ENCODE peak calls at places on chromosomes 7 and 10, in four cellular contexts. One of them, this sample, is unnamed.
A peak's percentile ranks its signal among the peaks of the same experiment; 100 is the strongest.

GRCh38 chr7:80783688-80784327 is 135.0 kb downstream of the SEMA3C start:
- DNase-seq in pancreas: no peak
- DNase-seq in fibroblast of the aortic adventitia: peak; percentile 52
- DNase-seq in iPS DF 6.9: no peak
- DNase-seq in this sample: peak; percentile 70

GRCh38 chr7:149824301-149824741 is 13.9 kb upstream of the ZNF862 start:
- DNase-seq in pancreas: peak; percentile 54
- DNase-seq in fibroblast of the aortic adventitia: no peak
- DNase-seq in iPS DF 6.9: no peak
- DNase-seq in this sample: no peak

GRCh38 chr10:110613341-110613995 is 30.7 kb upstream of the RBM20 start:
- DNase-seq in pancreas: no peak
- DNase-seq in fibroblast of the aortic adventitia: no peak
- DNase-seq in iPS DF 6.9: no peak
- DNase-seq in this sample: no peak

GRCh38 chr10:35409094-35409582 is 72.8 kb downstream of the CCNY start:
- DNase-seq in pancreas: no peak
- DNase-seq in fibroblast of the aortic adventitia: peak; percentile 75
- DNase-seq in iPS DF 6.9: no peak
- DNase-seq in this sample: peak; percentile 85

GRCh38 chr7:100582041-100582579 is 3.8 kb downstream of the LRCH4 start:
- DNase-seq in pancreas: peak; percentile 85
- DNase-seq in fibroblast of the aortic adventitia: no peak
- DNase-seq in iPS DF 6.9: no peak
- DNase-seq in this sample: no peak

GRCh38 chr7:157564518-157565177 is 227.8 kb downstream of the DNAJB6 start:
- DNase-seq in pancreas: no peak
- DNase-seq in fibroblast of the aortic adventitia: no peak
- DNase-seq in iPS DF 6.9: no peak
- DNase-seq in this sample: peak; percentile 48

GRCh38 chr10:16828114-16828568 is 10.9 kb upstream of the RSU1 start:
- DNase-seq in pancreas: peak; percentile 64
- DNase-seq in fibroblast of the aortic adventitia: peak; percentile 91
- DNase-seq in iPS DF 6.9: peak; percentile 54
- DNase-seq in this sample: peak; percentile 88

GRCh38 chr7:143987513-143987912 is 12.6 kb upstream of the OR6B1 start:
- DNase-seq in pancreas: no peak
- DNase-seq in fibroblast of the aortic adventitia: no peak
- DNase-seq in iPS DF 6.9: no peak
- DNase-seq in this sample: no peak

GRCh38 chr10:104336829-104337526 is 1.3 kb downstream of the ITPRIP start:
- DNase-seq in pancreas: no peak
- DNase-seq in fibroblast of the aortic adventitia: peak; percentile 87
- DNase-seq in iPS DF 6.9: no peak
- DNase-seq in this sample: peak; percentile 51

GRCh38 chr10:64101611-64102263 is 580.5 kb downstream of the REEP3 start:
- DNase-seq in pancreas: no peak
- DNase-seq in fibroblast of the aortic adventitia: no peak
- DNase-seq in iPS DF 6.9: no peak
- DNase-seq in this sample: no peak